ENCODE peak calls at places on chromosomes 16 and 17, in six cellular contexts. One of them, this sample, is unnamed.
A peak's percentile ranks its signal among the peaks of the same experiment; 100 is the strongest.

GRCh38 chr16:15539197-15539596 is 103.8 kb downstream of the MARF1 start:
- DNase-seq in suprapubic skin: no peak
- DNase-seq in prostate gland: no peak
- DNase-seq in epithelial cell of esophagus: no peak
- DNase-seq in endothelial cell of umbilical vein: no peak
- DNase-seq in transverse colon: peak; percentile 15
- DNase-seq in this sample: no peak

GRCh38 chr16:5479925-5480324 is 382.3 kb upstream of the EEF2KMT start:
- DNase-seq in suprapubic skin: no peak
- DNase-seq in prostate gland: no peak
- DNase-seq in epithelial cell of esophagus: no peak
- DNase-seq in endothelial cell of umbilical vein: no peak
- DNase-seq in transverse colon: no peak
- DNase-seq in this sample: no peak

GRCh38 chr17:77783991-77784820 is 174.3 kb upstream of the TNRC6C start:
- DNase-seq in suprapubic skin: no peak
- DNase-seq in prostate gland: no peak
- DNase-seq in epithelial cell of esophagus: no peak
- DNase-seq in endothelial cell of umbilical vein: no peak
- DNase-seq in transverse colon: no peak
- DNase-seq in this sample: no peak

GRCh38 chr17:41618341-41619161 is 5.8 kb downstream of the KRT17 start:
- DNase-seq in suprapubic skin: peak; percentile 55
- DNase-seq in prostate gland: no peak
- DNase-seq in epithelial cell of esophagus: peak; percentile 94
- DNase-seq in endothelial cell of umbilical vein: no peak
- DNase-seq in transverse colon: no peak
- DNase-seq in this sample: no peak

GRCh38 chr16:71781741-71782140 is 26.9 kb downstream of the AP1G1 start:
- DNase-seq in suprapubic skin: no peak
- DNase-seq in prostate gland: no peak
- DNase-seq in epithelial cell of esophagus: peak; percentile 51
- DNase-seq in endothelial cell of umbilical vein: no peak
- DNase-seq in transverse colon: no peak
- DNase-seq in this sample: no peak

GRCh38 chr17:48952904-48953303 is 8.3 kb upstream of the SNF8 start:
- DNase-seq in suprapubic skin: no peak
- DNase-seq in prostate gland: no peak
- DNase-seq in epithelial cell of esophagus: no peak
- DNase-seq in endothelial cell of umbilical vein: no peak
- DNase-seq in transverse colon: no peak
- DNase-seq in this sample: no peak

GRCh38 chr16:29009050-29009837 is 24.4 kb downstream of the LAT start:
- DNase-seq in suprapubic skin: no peak
- DNase-seq in prostate gland: no peak
- DNase-seq in epithelial cell of esophagus: no peak
- DNase-seq in endothelial cell of umbilical vein: no peak
- DNase-seq in transverse colon: no peak
- DNase-seq in this sample: no peak

GRCh38 chr17:4176803-4177472 is 33.9 kb downstream of the CYB5D2 start:
- DNase-seq in suprapubic skin: no peak
- DNase-seq in prostate gland: no peak
- DNase-seq in epithelial cell of esophagus: no peak
- DNase-seq in endothelial cell of umbilical vein: no peak
- DNase-seq in transverse colon: no peak
- DNase-seq in this sample: no peak

GRCh38 chr16:1613728-1614225 is 1.6 kb downstream of the CRAMP1 start:
- DNase-seq in suprapubic skin: no peak
- DNase-seq in prostate gland: peak; percentile 10
- DNase-seq in epithelial cell of esophagus: peak; percentile 59
- DNase-seq in endothelial cell of umbilical vein: no peak
- DNase-seq in transverse colon: peak; percentile 24
- DNase-seq in this sample: no peak

GRCh38 chr16:20147091-20147490 is 73.4 kb upstream of the GPR139 start:
- DNase-seq in suprapubic skin: no peak
- DNase-seq in prostate gland: no peak
- DNase-seq in epithelial cell of esophagus: no peak
- DNase-seq in endothelial cell of umbilical vein: no peak
- DNase-seq in transverse colon: no peak
- DNase-seq in this sample: no peak

GRCh38 chr17:16283705-16284104 is 66.7 kb downstream of the PIGL start:
- DNase-seq in suprapubic skin: no peak
- DNase-seq in prostate gland: no peak
- DNase-seq in epithelial cell of esophagus: peak; percentile 48
- DNase-seq in endothelial cell of umbilical vein: peak; percentile 55
- DNase-seq in transverse colon: no peak
- DNase-seq in this sample: no peak

GRCh38 chr17:30296499-30297038 is 4.8 kb upstream of the BLMH start:
- DNase-seq in suprapubic skin: no peak
- DNase-seq in prostate gland: no peak
- DNase-seq in epithelial cell of esophagus: no peak
- DNase-seq in endothelial cell of umbilical vein: no peak
- DNase-seq in transverse colon: no peak
- DNase-seq in this sample: no peak

GRCh38 chr16:9102379-9102778 is 10.9 kb downstream of the HAPSTR1 start:
- DNase-seq in suprapubic skin: no peak
- DNase-seq in prostate gland: no peak
- DNase-seq in epithelial cell of esophagus: peak; percentile 92
- DNase-seq in endothelial cell of umbilical vein: no peak
- DNase-seq in transverse colon: no peak
- DNase-seq in this sample: no peak

GRCh38 chr16:59535298-59535697 is 801.2 kb upstream of the GOT2 start:
- DNase-seq in suprapubic skin: no peak
- DNase-seq in prostate gland: no peak
- DNase-seq in epithelial cell of esophagus: no peak
- DNase-seq in endothelial cell of umbilical vein: no peak
- DNase-seq in transverse colon: no peak
- DNase-seq in this sample: no peak

GRCh38 chr17:6061290-6061689 is 8.9 kb upstream of the WSCD1 start:
- DNase-seq in suprapubic skin: no peak
- DNase-seq in prostate gland: no peak
- DNase-seq in epithelial cell of esophagus: peak; percentile 32
- DNase-seq in endothelial cell of umbilical vein: peak; percentile 85
- DNase-seq in transverse colon: no peak
- DNase-seq in this sample: peak; percentile 36

GRCh38 chr16:84390131-84390785 is 21.9 kb downstream of the ATP2C2 start:
- DNase-seq in suprapubic skin: no peak
- DNase-seq in prostate gland: no peak
- DNase-seq in epithelial cell of esophagus: peak; percentile 20
- DNase-seq in endothelial cell of umbilical vein: no peak
- DNase-seq in transverse colon: no peak
- DNase-seq in this sample: no peak

GRCh38 chr17:14304876-14305636 is 4.2 kb downstream of the HS3ST3B1 start:
- DNase-seq in suprapubic skin: no peak
- DNase-seq in prostate gland: no peak
- DNase-seq in epithelial cell of esophagus: no peak
- DNase-seq in endothelial cell of umbilical vein: no peak
- DNase-seq in transverse colon: no peak
- DNase-seq in this sample: no peak

GRCh38 chr16:62764572-62764971 is 728.3 kb upstream of the CDH8 start:
- DNase-seq in suprapubic skin: no peak
- DNase-seq in prostate gland: no peak
- DNase-seq in epithelial cell of esophagus: no peak
- DNase-seq in endothelial cell of umbilical vein: no peak
- DNase-seq in transverse colon: no peak
- DNase-seq in this sample: no peak

GRCh38 chr17:64146418-64147109 is 16.6 kb upstream of the ERN1 start:
- DNase-seq in suprapubic skin: peak; percentile 88
- DNase-seq in prostate gland: peak; percentile 85
- DNase-seq in epithelial cell of esophagus: peak; percentile 92
- DNase-seq in endothelial cell of umbilical vein: peak; percentile 80
- DNase-seq in transverse colon: peak; percentile 60
- DNase-seq in this sample: no peak

GRCh38 chr17:59154335-59154720 is 658 bp downstream of the SKA2 start:
- DNase-seq in suprapubic skin: no peak
- DNase-seq in prostate gland: peak; percentile 39
- DNase-seq in epithelial cell of esophagus: peak; percentile 67
- DNase-seq in endothelial cell of umbilical vein: no peak
- DNase-seq in transverse colon: peak; percentile 46
- DNase-seq in this sample: no peak

GRCh38 chr17:9729034-9729650 is 62.2 kb downstream of the DHRS7C start:
- DNase-seq in suprapubic skin: no peak
- DNase-seq in prostate gland: peak; percentile 21
- DNase-seq in epithelial cell of esophagus: peak; percentile 73
- DNase-seq in endothelial cell of umbilical vein: peak; percentile 7
- DNase-seq in transverse colon: no peak
- DNase-seq in this sample: no peak

GRCh38 chr16:23691483-23692189 is 12.9 kb downstream of the PLK1 start:
- DNase-seq in suprapubic skin: no peak
- DNase-seq in prostate gland: no peak
- DNase-seq in epithelial cell of esophagus: peak; percentile 31
- DNase-seq in endothelial cell of umbilical vein: no peak
- DNase-seq in transverse colon: no peak
- DNase-seq in this sample: no peak

GRCh38 chr17:72901098-72901497 is 191.4 kb downstream of the SLC39A11 start:
- DNase-seq in suprapubic skin: no peak
- DNase-seq in prostate gland: no peak
- DNase-seq in epithelial cell of esophagus: no peak
- DNase-seq in endothelial cell of umbilical vein: peak; percentile 87
- DNase-seq in transverse colon: no peak
- DNase-seq in this sample: no peak

GRCh38 chr16:3536271-3536671 is 35.5 kb downstream of the CLUAP1 start:
- DNase-seq in suprapubic skin: no peak
- DNase-seq in prostate gland: no peak
- DNase-seq in epithelial cell of esophagus: no peak
- DNase-seq in endothelial cell of umbilical vein: no peak
- DNase-seq in transverse colon: no peak
- DNase-seq in this sample: no peak

GRCh38 chr16:69563605-69564580 is 1.9 kb upstream of the NFAT5 start:
- DNase-seq in suprapubic skin: no peak
- DNase-seq in prostate gland: no peak
- DNase-seq in epithelial cell of esophagus: peak; percentile 77
- DNase-seq in endothelial cell of umbilical vein: peak; percentile 69
- DNase-seq in transverse colon: no peak
- DNase-seq in this sample: no peak

GRCh38 chr17:40598928-40599627 is 33.8 kb upstream of the CCR7 start:
- DNase-seq in suprapubic skin: no peak
- DNase-seq in prostate gland: no peak
- DNase-seq in epithelial cell of esophagus: no peak
- DNase-seq in endothelial cell of umbilical vein: no peak
- DNase-seq in transverse colon: peak; percentile 41
- DNase-seq in this sample: no peak

GRCh38 chr17:77836557-77837041 is 121.9 kb upstream of the TNRC6C start:
- DNase-seq in suprapubic skin: no peak
- DNase-seq in prostate gland: peak; percentile 75
- DNase-seq in epithelial cell of esophagus: peak; percentile 73
- DNase-seq in endothelial cell of umbilical vein: no peak
- DNase-seq in transverse colon: no peak
- DNase-seq in this sample: no peak

GRCh38 chr17:29615492-29616299 is 7.0 kb downstream of the CORO6 start:
- DNase-seq in suprapubic skin: peak; percentile 92
- DNase-seq in prostate gland: peak; percentile 82
- DNase-seq in epithelial cell of esophagus: peak; percentile 90
- DNase-seq in endothelial cell of umbilical vein: peak; percentile 87
- DNase-seq in transverse colon: peak; percentile 92
- DNase-seq in this sample: peak; percentile 43

GRCh38 chr17:2749058-2749783 is at the start of gene CCDC92B:
- DNase-seq in suprapubic skin: no peak
- DNase-seq in prostate gland: no peak
- DNase-seq in epithelial cell of esophagus: no peak
- DNase-seq in endothelial cell of umbilical vein: no peak
- DNase-seq in transverse colon: no peak
- DNase-seq in this sample: no peak

GRCh38 chr16:14301150-14302030 is 230.3 kb downstream of the MRTFB start:
- DNase-seq in suprapubic skin: peak; percentile 73
- DNase-seq in prostate gland: no peak
- DNase-seq in epithelial cell of esophagus: peak; percentile 41
- DNase-seq in endothelial cell of umbilical vein: peak; percentile 12
- DNase-seq in transverse colon: peak; percentile 38
- DNase-seq in this sample: no peak

GRCh38 chr16:15829460-15829859 is 27.4 kb downstream of the MYH11 start:
- DNase-seq in suprapubic skin: peak; percentile 64
- DNase-seq in prostate gland: peak; percentile 27
- DNase-seq in epithelial cell of esophagus: no peak
- DNase-seq in endothelial cell of umbilical vein: no peak
- DNase-seq in transverse colon: peak; percentile 65
- DNase-seq in this sample: peak; percentile 62

GRCh38 chr16:30082545-30083090 is 6.8 kb downstream of the PPP4C start:
- DNase-seq in suprapubic skin: no peak
- DNase-seq in prostate gland: no peak
- DNase-seq in epithelial cell of esophagus: no peak
- DNase-seq in endothelial cell of umbilical vein: no peak
- DNase-seq in transverse colon: no peak
- DNase-seq in this sample: no peak
- H3K4me3 ChIP-seq in suprapubic skin: no peak overlapping the region
- H3K4me3 ChIP-seq in prostate gland: no peak overlapping the region
- H3K4me3 ChIP-seq in epithelial cell of esophagus: no peak overlapping the region
- H3K4me3 ChIP-seq in endothelial cell of umbilical vein: no peak overlapping the region
- H3K4me3 ChIP-seq in transverse colon: no peak overlapping the region
- H3K4me3 ChIP-seq in this sample: no peak overlapping the region

GRCh38 chr17:37489197-37490001 is at the start of gene DUSP14:
- DNase-seq in suprapubic skin: peak; percentile 86
- DNase-seq in prostate gland: peak; percentile 80
- DNase-seq in epithelial cell of esophagus: peak; percentile 82
- DNase-seq in endothelial cell of umbilical vein: peak; percentile 80
- DNase-seq in transverse colon: peak; percentile 81
- DNase-seq in this sample: no peak
- TF ChIP-seq CTCF in suprapubic skin: no peak
- TF ChIP-seq CTCF in prostate gland: no peak
- TF ChIP-seq CTCF in epithelial cell of esophagus: no peak
- TF ChIP-seq CTCF in endothelial cell of umbilical vein: no peak
- TF ChIP-seq CTCF in transverse colon: no peak
- TF ChIP-seq CTCF in this sample: no peak

GRCh38 chr16:30532285-30533145 is 2.1 kb downstream of the ZNF747 start:
- DNase-seq in suprapubic skin: no peak
- DNase-seq in prostate gland: no peak
- DNase-seq in epithelial cell of esophagus: no peak
- DNase-seq in endothelial cell of umbilical vein: no peak
- DNase-seq in transverse colon: no peak
- DNase-seq in this sample: no peak
- H3K4me3 ChIP-seq in suprapubic skin: no peak overlapping the region
- H3K4me3 ChIP-seq in prostate gland: no peak overlapping the region
- H3K4me3 ChIP-seq in epithelial cell of esophagus: no peak overlapping the region
- H3K4me3 ChIP-seq in endothelial cell of umbilical vein: no peak overlapping the region
- H3K4me3 ChIP-seq in transverse colon: no peak overlapping the region
- H3K4me3 ChIP-seq in this sample: no peak overlapping the region

GRCh38 chr16:74773431-74774222 is 993 bp downstream of the FA2H start:
- DNase-seq in suprapubic skin: no peak
- DNase-seq in prostate gland: no peak
- DNase-seq in epithelial cell of esophagus: no peak
- DNase-seq in endothelial cell of umbilical vein: no peak
- DNase-seq in transverse colon: peak; percentile 38
- DNase-seq in this sample: no peak

GRCh38 chr16:74771656-74772315 is 2.8 kb downstream of the FA2H start:
- DNase-seq in suprapubic skin: no peak
- DNase-seq in prostate gland: no peak
- DNase-seq in epithelial cell of esophagus: no peak
- DNase-seq in endothelial cell of umbilical vein: no peak
- DNase-seq in transverse colon: no peak
- DNase-seq in this sample: no peak

GRCh38 chr16:74775255-74775654 is 635 bp upstream of the FA2H start:
- DNase-seq in suprapubic skin: no peak
- DNase-seq in prostate gland: no peak
- DNase-seq in epithelial cell of esophagus: no peak
- DNase-seq in endothelial cell of umbilical vein: no peak
- DNase-seq in transverse colon: no peak
- DNase-seq in this sample: no peak

GRCh38 chr16:74776926-74777325 is 2.3 kb upstream of the FA2H start:
- DNase-seq in suprapubic skin: no peak
- DNase-seq in prostate gland: no peak
- DNase-seq in epithelial cell of esophagus: no peak
- DNase-seq in endothelial cell of umbilical vein: no peak
- DNase-seq in transverse colon: no peak
- DNase-seq in this sample: no peak

GRCh38 chr16:74774223-74775139 is at the start of gene FA2H:
- DNase-seq in suprapubic skin: peak; percentile 76
- DNase-seq in prostate gland: peak; percentile 91
- DNase-seq in epithelial cell of esophagus: peak; percentile 90
- DNase-seq in endothelial cell of umbilical vein: peak; percentile 27
- DNase-seq in transverse colon: peak; percentile 93
- DNase-seq in this sample: no peak
- TF ChIP-seq CTCF in suprapubic skin: peak; percentile 31
- TF ChIP-seq CTCF in prostate gland: peak; percentile 58
- TF ChIP-seq CTCF in epithelial cell of esophagus: peak; percentile 3
- TF ChIP-seq CTCF in endothelial cell of umbilical vein: peak; percentile 35
- TF ChIP-seq CTCF in transverse colon: peak; percentile 40
- TF ChIP-seq CTCF in this sample: no peak